ENCODE peak calls at places on chromosomes 13 and 19, in eight cellular contexts. One of them, this sample, is unnamed.

GRCh38 chr19:46487802-46488445 is 7.7 kb downstream of the PNMA8B start:
- DNase-seq in stimulated activated CD4-positive, alpha-beta T cell treated with anti-CD3 and anti-CD28 coated beads, Interleukin-4, amount 100 ng/mL, for 24 hours: peak; percentile 82
- DNase-seq in CD4-positive, alpha-beta T cell: peak; percentile 66
- DNase-seq in choroid plexus epithelial cell: peak; percentile 71
- DNase-seq in cerebellar nuclear complex: peak; percentile 9
- DNase-seq in germinal center: peak; percentile 70
- DNase-seq in left lung: peak; percentile 87
- DNase-seq in OCI-LY7: peak; percentile 80
- DNase-seq in this sample: peak; percentile 82

GRCh38 chr13:86922936-86923335 is 748.2 kb upstream of the SLITRK5 start:
- DNase-seq in stimulated activated CD4-positive, alpha-beta T cell treated with anti-CD3 and anti-CD28 coated beads, Interleukin-4, amount 100 ng/mL, for 24 hours: no peak
- DNase-seq in CD4-positive, alpha-beta T cell: no peak
- DNase-seq in choroid plexus epithelial cell: peak; percentile 53
- DNase-seq in cerebellar nuclear complex: no peak
- DNase-seq in germinal center: no peak
- DNase-seq in left lung: no peak
- DNase-seq in OCI-LY7: no peak
- DNase-seq in this sample: no peak

GRCh38 chr19:10747271-10747670 is 29.4 kb downstream of the DNM2 start:
- DNase-seq in stimulated activated CD4-positive, alpha-beta T cell treated with anti-CD3 and anti-CD28 coated beads, Interleukin-4, amount 100 ng/mL, for 24 hours: no peak
- DNase-seq in CD4-positive, alpha-beta T cell: no peak
- DNase-seq in choroid plexus epithelial cell: no peak
- DNase-seq in cerebellar nuclear complex: peak; percentile 17
- DNase-seq in germinal center: no peak
- DNase-seq in left lung: no peak
- DNase-seq in OCI-LY7: no peak
- DNase-seq in this sample: no peak

GRCh38 chr13:29140277-29140676 is 320.1 kb downstream of the MTUS2 start:
- DNase-seq in stimulated activated CD4-positive, alpha-beta T cell treated with anti-CD3 and anti-CD28 coated beads, Interleukin-4, amount 100 ng/mL, for 24 hours: no peak
- DNase-seq in CD4-positive, alpha-beta T cell: no peak
- DNase-seq in choroid plexus epithelial cell: peak; percentile 80
- DNase-seq in cerebellar nuclear complex: no peak
- DNase-seq in germinal center: no peak
- DNase-seq in left lung: no peak
- DNase-seq in OCI-LY7: no peak
- DNase-seq in this sample: no peak

GRCh38 chr19:35461050-35461449 is 13.0 kb downstream of the FFAR2 start:
- DNase-seq in stimulated activated CD4-positive, alpha-beta T cell treated with anti-CD3 and anti-CD28 coated beads, Interleukin-4, amount 100 ng/mL, for 24 hours: no peak
- DNase-seq in CD4-positive, alpha-beta T cell: no peak
- DNase-seq in choroid plexus epithelial cell: no peak
- DNase-seq in cerebellar nuclear complex: no peak
- DNase-seq in germinal center: no peak
- DNase-seq in left lung: no peak
- DNase-seq in OCI-LY7: no peak
- DNase-seq in this sample: no peak

GRCh38 chr13:93959796-93960533 is 519.5 kb downstream of the DCT start:
- DNase-seq in stimulated activated CD4-positive, alpha-beta T cell treated with anti-CD3 and anti-CD28 coated beads, Interleukin-4, amount 100 ng/mL, for 24 hours: no peak
- DNase-seq in CD4-positive, alpha-beta T cell: no peak
- DNase-seq in choroid plexus epithelial cell: peak; percentile 24
- DNase-seq in cerebellar nuclear complex: no peak
- DNase-seq in germinal center: no peak
- DNase-seq in left lung: no peak
- DNase-seq in OCI-LY7: no peak
- DNase-seq in this sample: no peak

GRCh38 chr13:98473135-98473791 is 103.6 kb downstream of the STK24 start:
- DNase-seq in stimulated activated CD4-positive, alpha-beta T cell treated with anti-CD3 and anti-CD28 coated beads, Interleukin-4, amount 100 ng/mL, for 24 hours: no peak
- DNase-seq in CD4-positive, alpha-beta T cell: no peak
- DNase-seq in choroid plexus epithelial cell: no peak
- DNase-seq in cerebellar nuclear complex: no peak
- DNase-seq in germinal center: no peak
- DNase-seq in left lung: no peak
- DNase-seq in OCI-LY7: no peak
- DNase-seq in this sample: no peak

GRCh38 chr13:44117351-44117750 is 237.6 kb downstream of the LACC1 start:
- DNase-seq in stimulated activated CD4-positive, alpha-beta T cell treated with anti-CD3 and anti-CD28 coated beads, Interleukin-4, amount 100 ng/mL, for 24 hours: no peak
- DNase-seq in CD4-positive, alpha-beta T cell: no peak
- DNase-seq in choroid plexus epithelial cell: peak; percentile 50
- DNase-seq in cerebellar nuclear complex: no peak
- DNase-seq in germinal center: peak; percentile 10
- DNase-seq in left lung: no peak
- DNase-seq in OCI-LY7: peak; percentile 24
- DNase-seq in this sample: no peak

GRCh38 chr13:29434217-29434940 is 161.1 kb downstream of the SLC7A1 start:
- DNase-seq in stimulated activated CD4-positive, alpha-beta T cell treated with anti-CD3 and anti-CD28 coated beads, Interleukin-4, amount 100 ng/mL, for 24 hours: no peak
- DNase-seq in CD4-positive, alpha-beta T cell: no peak
- DNase-seq in choroid plexus epithelial cell: no peak
- DNase-seq in cerebellar nuclear complex: no peak
- DNase-seq in germinal center: peak; percentile 76
- DNase-seq in left lung: no peak
- DNase-seq in OCI-LY7: peak; percentile 92
- DNase-seq in this sample: no peak

GRCh38 chr19:56139847-56140582 is 1.1 kb upstream of the ZNF444 start:
- DNase-seq in stimulated activated CD4-positive, alpha-beta T cell treated with anti-CD3 and anti-CD28 coated beads, Interleukin-4, amount 100 ng/mL, for 24 hours: no peak
- DNase-seq in CD4-positive, alpha-beta T cell: no peak
- DNase-seq in choroid plexus epithelial cell: peak; percentile 11
- DNase-seq in cerebellar nuclear complex: no peak
- DNase-seq in germinal center: no peak
- DNase-seq in left lung: no peak
- DNase-seq in OCI-LY7: no peak
- DNase-seq in this sample: no peak

GRCh38 chr19:34994643-34995471 is 5.3 kb upstream of the GRAMD1A start:
- DNase-seq in stimulated activated CD4-positive, alpha-beta T cell treated with anti-CD3 and anti-CD28 coated beads, Interleukin-4, amount 100 ng/mL, for 24 hours: no peak
- DNase-seq in CD4-positive, alpha-beta T cell: no peak
- DNase-seq in choroid plexus epithelial cell: peak; percentile 23
- DNase-seq in cerebellar nuclear complex: no peak
- DNase-seq in germinal center: no peak
- DNase-seq in left lung: peak; percentile 79
- DNase-seq in OCI-LY7: no peak
- DNase-seq in this sample: no peak

GRCh38 chr13:110403721-110404120 is 96.6 kb downstream of the COL4A2 start:
- DNase-seq in stimulated activated CD4-positive, alpha-beta T cell treated with anti-CD3 and anti-CD28 coated beads, Interleukin-4, amount 100 ng/mL, for 24 hours: no peak
- DNase-seq in CD4-positive, alpha-beta T cell: no peak
- DNase-seq in choroid plexus epithelial cell: peak; percentile 64
- DNase-seq in cerebellar nuclear complex: no peak
- DNase-seq in germinal center: no peak
- DNase-seq in left lung: no peak
- DNase-seq in OCI-LY7: no peak
- DNase-seq in this sample: no peak

GRCh38 chr13:70415141-70415540 is 306.9 kb upstream of the KLHL1 start:
- DNase-seq in stimulated activated CD4-positive, alpha-beta T cell treated with anti-CD3 and anti-CD28 coated beads, Interleukin-4, amount 100 ng/mL, for 24 hours: no peak
- DNase-seq in CD4-positive, alpha-beta T cell: no peak
- DNase-seq in choroid plexus epithelial cell: no peak
- DNase-seq in cerebellar nuclear complex: no peak
- DNase-seq in germinal center: no peak
- DNase-seq in left lung: no peak
- DNase-seq in OCI-LY7: no peak
- DNase-seq in this sample: no peak

GRCh38 chr19:16325671-16326400 is 1.2 kb downstream of the KLF2 start:
- DNase-seq in stimulated activated CD4-positive, alpha-beta T cell treated with anti-CD3 and anti-CD28 coated beads, Interleukin-4, amount 100 ng/mL, for 24 hours: peak; percentile 48
- DNase-seq in CD4-positive, alpha-beta T cell: peak; percentile 50
- DNase-seq in choroid plexus epithelial cell: peak; percentile 28
- DNase-seq in cerebellar nuclear complex: no peak
- DNase-seq in germinal center: no peak
- DNase-seq in left lung: peak; percentile 81
- DNase-seq in OCI-LY7: peak; percentile 57
- DNase-seq in this sample: peak; percentile 42